ENCODE peak calls at places on chromosome 18, in eight cellular contexts. M is brain pericyte, Z is NCI-H1417, V is neural progenitor cell, I is kidney, B is iPS-NIHi11, L is activated T-cell treated with anti-CD3 and anti-CD28 coated beads for 1 hour, H is substantia nigra. A is an unnamed sample.

GRCh38 chr18:79494936-79495335 is 99.2 kb downstream of the NFATC1 start:
- DNase-seq in M (no peak), Z (no peak), V (no peak), I (peak; percentile 56), B (peak; percentile 7), L (no peak), H (no peak), A (no peak)

GRCh38 chr18:28669165-28669564 is 492.2 kb upstream of the CDH2 start:
- DNase-seq in M (no peak), Z (no peak), V (no peak), I (no peak), B (no peak), L (no peak), H (no peak), A (no peak)

GRCh38 chr18:54671291-54671881 is 80.3 kb downstream of the DYNAP start:
- DNase-seq in M (no peak), Z (peak; percentile 30), V (peak; percentile 60), I (no peak), B (peak; percentile 23), L (no peak), H (no peak), A (no peak)

GRCh38 chr18:47899107-47899840 is 31.2 kb downstream of the SMAD2 start:
- DNase-seq in M (no peak), Z (no peak), V (peak; percentile 57), I (no peak), B (no peak), L (no peak), H (no peak), A (no peak)

GRCh38 chr18:57544958-57545661 is 41.4 kb downstream of the FECH start:
- DNase-seq in M (no peak), Z (no peak), V (no peak), I (no peak), B (no peak), L (no peak), H (no peak), A (no peak)

GRCh38 chr18:69177702-69178101 is 223.0 kb upstream of the DOK6 start:
- DNase-seq in M (no peak), Z (no peak), V (no peak), I (no peak), B (no peak), L (no peak), H (no peak), A (no peak)

GRCh38 chr18:49669403-49669802 is 107.5 kb downstream of the LIPG start:
- DNase-seq in M (no peak), Z (no peak), V (no peak), I (no peak), B (no peak), L (no peak), H (no peak), A (no peak)

GRCh38 chr18:63241739-63242138 is 77.8 kb downstream of the BCL2 start:
- DNase-seq in M (no peak), Z (no peak), V (no peak), I (no peak), B (no peak), L (no peak), H (no peak), A (no peak)

GRCh38 chr18:70827632-70828031 is 538.8 kb downstream of the SOCS6 start:
- DNase-seq in M (no peak), Z (no peak), V (no peak), I (no peak), B (no peak), L (no peak), H (no peak), A (no peak)

GRCh38 chr18:21678897-21679296 is 25.7 kb downstream of the ABHD3 start:
- DNase-seq in M (no peak), Z (no peak), V (no peak), I (no peak), B (no peak), L (no peak), H (no peak), A (no peak)

GRCh38 chr18:23138470-23138869 is 3.2 kb downstream of the CABLES1 start:
- DNase-seq in M (no peak), Z (peak; percentile 56), V (no peak), I (no peak), B (no peak), L (no peak), H (no peak), A (peak; percentile 49)

GRCh38 chr18:48619016-48619415 is 80.2 kb downstream of the CTIF start:
- DNase-seq in M (no peak), Z (no peak), V (no peak), I (no peak), B (no peak), L (no peak), H (no peak), A (no peak)

GRCh38 chr18:79570266-79571201 is 109.1 kb upstream of the CTDP1 start:
- DNase-seq in M (no peak), Z (no peak), V (no peak), I (peak; percentile 46), B (peak; percentile 45), L (no peak), H (no peak), A (peak; percentile 3)

GRCh38 chr18:79574938-79575525 is 104.6 kb upstream of the CTDP1 start:
- DNase-seq in M (no peak), Z (no peak), V (no peak), I (peak; percentile 57), B (no peak), L (no peak), H (no peak), A (no peak)

GRCh38 chr18:24763765-24764548 is 303.5 kb downstream of the HRH4 start:
- DNase-seq in M (no peak), Z (no peak), V (no peak), I (no peak), B (no peak), L (no peak), H (no peak), A (peak; percentile 73)

GRCh38 chr18:24811963-24812681 is 351.7 kb downstream of the HRH4 start:
- DNase-seq in M (no peak), Z (no peak), V (no peak), I (no peak), B (no peak), L (no peak), H (no peak), A (no peak)

GRCh38 chr18:13703899-13704298 is 22.5 kb downstream of the FAM210A start:
- DNase-seq in M (no peak), Z (no peak), V (peak; percentile 15), I (no peak), B (no peak), L (no peak), H (no peak), A (no peak)

A was measured in heart left ventricle.